ENCODE peak calls at places on chromosomes 11 and 22, in four cellular contexts. C is neural progenitor cell, T is body of pancreas, R is NCI-H1417. M is an unnamed sample.

GRCh38 chr11:8566613-8567210 is 27.3 kb downstream of the STK33 start:
- DNase-seq in C (peak), T (no peak), R (peak), M (no peak)

GRCh38 chr11:27209562-27210005 is 153.4 kb downstream of the CCDC34 start:
- DNase-seq in C (no peak), T (peak), R (peak), M (no peak)

GRCh38 chr11:65863889-65864757 is 3.9 kb downstream of the MUS81 start:
- DNase-seq in C (peak), T (peak), R (no peak), M (no peak)

GRCh38 chr11:44011797-44012196 is 36.0 kb upstream of the ACCSL start:
- DNase-seq in C (no peak), T (no peak), R (no peak), M (no peak)

GRCh38 chr11:120689591-120689990 is 178.0 kb downstream of the GRIK4 start:
- DNase-seq in C (no peak), T (no peak), R (no peak), M (no peak)

GRCh38 chr11:6248248-6248647 is 9.4 kb downstream of the CNGA4 start:
- DNase-seq in C (no peak), T (no peak), R (no peak), M (no peak)

GRCh38 chr11:118918128-118918685 is 7.5 kb downstream of the BCL9L start:
- DNase-seq in C (peak), T (peak), R (peak), M (no peak)

GRCh38 chr11:62680825-62681240 is 2.0 kb upstream of the UBXN1 start:
- DNase-seq in C (peak), T (peak), R (peak), M (no peak)

GRCh38 chr11:111363985-111364384 is 15.1 kb downstream of the POU2AF1 start:
- DNase-seq in C (no peak), T (no peak), R (no peak), M (no peak)

GRCh38 chr22:44163536-44163935 is 17.2 kb upstream of the PARVG start:
- DNase-seq in C (no peak), T (no peak), R (no peak), M (no peak)

GRCh38 chr11:844693-845644 is 2.3 kb downstream of the TSPAN4 start:
- DNase-seq in C (peak), T (peak), R (no peak), M (no peak)

GRCh38 chr22:20944042-20944441 is 23.0 kb upstream of the AIFM3 start:
- DNase-seq in C (no peak), T (no peak), R (no peak), M (no peak)

GRCh38 chr11:22510741-22511140 is 114.9 kb downstream of the FANCF start:
- DNase-seq in C (no peak), T (no peak), R (no peak), M (no peak)

GRCh38 chr11:16612801-16613400 is 125.5 kb upstream of the C11orf58 start:
- DNase-seq in C (peak), T (peak), R (peak), M (no peak)

GRCh38 chr11:86559311-86559945 is 113.0 kb downstream of the ME3 start:
- DNase-seq in C (no peak), T (no peak), R (no peak), M (no peak)

GRCh38 chr11:85658180-85658579 is 6.7 kb downstream of the CREBZF start:
- DNase-seq in C (no peak), T (no peak), R (no peak), M (no peak)

M was measured in hippocampal formation.